ENCODE peak calls at places on chromosomes 5 and 9, in four cellular contexts. One of them, this sample, is unnamed.

GRCh38 chr9:109812818-109813281 is 32.9 kb downstream of the PALM2AKAP2 start:
- DNase-seq in AML-193: no peak
- DNase-seq in WTC11: no peak
- DNase-seq in dermis microvascular lymphatic vessel endothelial cell: no peak
- DNase-seq in this sample: no peak

GRCh38 chr5:176654856-176655255 is 7.6 kb downstream of the TSPAN17 start:
- DNase-seq in AML-193: no peak
- DNase-seq in dermis microvascular lymphatic vessel endothelial cell: no peak
- DNase-seq in WTC11: no peak
- DNase-seq in this sample: no peak

GRCh38 chr9:129383005-129383414 is 204.9 kb upstream of the IER5L start:
- DNase-seq in WTC11: no peak
- DNase-seq in dermis microvascular lymphatic vessel endothelial cell: no peak
- DNase-seq in AML-193: peak; percentile 11
- DNase-seq in this sample: peak; percentile 74

GRCh38 chr5:131282235-131282634 is 18.4 kb downstream of the CDC42SE2 start:
- DNase-seq in AML-193: no peak
- DNase-seq in WTC11: no peak
- DNase-seq in dermis microvascular lymphatic vessel endothelial cell: no peak
- DNase-seq in this sample: no peak

GRCh38 chr5:22889714-22890113 is 36.6 kb upstream of the CDH12 start:
- DNase-seq in WTC11: no peak
- DNase-seq in dermis microvascular lymphatic vessel endothelial cell: no peak
- DNase-seq in AML-193: peak; percentile 3
- DNase-seq in this sample: no peak

GRCh38 chr9:4734150-4734549 is 6.9 kb downstream of the AK3 start:
- DNase-seq in AML-193: no peak
- DNase-seq in WTC11: no peak
- DNase-seq in dermis microvascular lymphatic vessel endothelial cell: no peak
- DNase-seq in this sample: no peak

GRCh38 chr5:60055168-60055567 is 161.6 kb upstream of the PDE4D start:
- DNase-seq in dermis microvascular lymphatic vessel endothelial cell: no peak
- DNase-seq in WTC11: no peak
- DNase-seq in AML-193: no peak
- DNase-seq in this sample: no peak

GRCh38 chr9:6902423-6902822 is 144.7 kb downstream of the KDM4C start:
- DNase-seq in dermis microvascular lymphatic vessel endothelial cell: peak; percentile 31
- DNase-seq in WTC11: no peak
- DNase-seq in AML-193: no peak
- DNase-seq in this sample: no peak

GRCh38 chr5:57476743-57477142 is 5.9 kb downstream of the ACTBL2 start:
- DNase-seq in dermis microvascular lymphatic vessel endothelial cell: no peak
- DNase-seq in WTC11: no peak
- DNase-seq in AML-193: no peak
- DNase-seq in this sample: no peak

GRCh38 chr5:150464554-150465012 is 15.0 kb upstream of the RPS14 start:
- DNase-seq in WTC11: no peak
- DNase-seq in AML-193: no peak
- DNase-seq in dermis microvascular lymphatic vessel endothelial cell: peak; percentile 41
- DNase-seq in this sample: peak; percentile 59

GRCh38 chr9:114538241-114538640 is 33.0 kb upstream of the WHRN start:
- DNase-seq in dermis microvascular lymphatic vessel endothelial cell: peak; percentile 16
- DNase-seq in AML-193: no peak
- DNase-seq in WTC11: peak; percentile 46
- DNase-seq in this sample: peak; percentile 47

GRCh38 chr9:8514760-8515159 is 715.2 kb upstream of the DMAC1 start:
- DNase-seq in dermis microvascular lymphatic vessel endothelial cell: no peak
- DNase-seq in WTC11: no peak
- DNase-seq in AML-193: no peak
- DNase-seq in this sample: peak; percentile 22

GRCh38 chr9:108168451-108168850 is 678.9 kb upstream of the KLF4 start:
- DNase-seq in dermis microvascular lymphatic vessel endothelial cell: no peak
- DNase-seq in WTC11: no peak
- DNase-seq in AML-193: no peak
- DNase-seq in this sample: no peak

GRCh38 chr9:27094640-27095039 is 14.4 kb upstream of the TEK start:
- DNase-seq in AML-193: no peak
- DNase-seq in WTC11: no peak
- DNase-seq in dermis microvascular lymphatic vessel endothelial cell: peak; percentile 90
- DNase-seq in this sample: no peak

GRCh38 chr9:107711528-107711927 is 222.0 kb upstream of the KLF4 start:
- DNase-seq in AML-193: no peak
- DNase-seq in dermis microvascular lymphatic vessel endothelial cell: peak; percentile 79
- DNase-seq in WTC11: no peak
- DNase-seq in this sample: no peak

GRCh38 chr5:73388371-73388684 is 60.2 kb downstream of the FOXD1 start:
- DNase-seq in AML-193: no peak
- DNase-seq in WTC11: no peak
- DNase-seq in dermis microvascular lymphatic vessel endothelial cell: no peak
- DNase-seq in this sample: no peak

GRCh38 chr5:31853398-31854135 is 214.6 kb downstream of the PDZD2 start:
- DNase-seq in AML-193: no peak
- DNase-seq in WTC11: no peak
- DNase-seq in dermis microvascular lymphatic vessel endothelial cell: no peak
- DNase-seq in this sample: peak; percentile 28

GRCh38 chr9:20898885-20899554 is 132.4 kb downstream of the HACD4 start:
- DNase-seq in WTC11: no peak
- DNase-seq in AML-193: no peak
- DNase-seq in dermis microvascular lymphatic vessel endothelial cell: peak; percentile 69
- DNase-seq in this sample: no peak

GRCh38 chr5:169300468-169301385 is at the start of gene SLIT3:
- DNase-seq in AML-193: no peak
- DNase-seq in dermis microvascular lymphatic vessel endothelial cell: peak; percentile 38
- DNase-seq in WTC11: peak; percentile 75
- DNase-seq in this sample: peak; percentile 80

GRCh38 chr9:94675008-94675841 is 35.9 kb upstream of the FBP1 start:
- DNase-seq in AML-193: no peak
- DNase-seq in WTC11: no peak
- DNase-seq in dermis microvascular lymphatic vessel endothelial cell: peak; percentile 33
- DNase-seq in this sample: no peak

GRCh38 chr9:91100878-91101450 is 260.8 kb downstream of the AUH start:
- DNase-seq in WTC11: no peak
- DNase-seq in AML-193: no peak
- DNase-seq in dermis microvascular lymphatic vessel endothelial cell: peak; percentile 19
- DNase-seq in this sample: peak; percentile 39

GRCh38 chr5:372556-372910 is 51.0 kb downstream of the AHRR start:
- DNase-seq in WTC11: peak; percentile 13
- DNase-seq in AML-193: peak; percentile 10
- DNase-seq in dermis microvascular lymphatic vessel endothelial cell: no peak
- DNase-seq in this sample: peak; percentile 1

GRCh38 chr9:87798276-87798833 is 72.4 kb downstream of the CTSL start:
- DNase-seq in AML-193: no peak
- DNase-seq in dermis microvascular lymphatic vessel endothelial cell: no peak
- DNase-seq in WTC11: no peak
- DNase-seq in this sample: no peak

GRCh38 chr5:100904259-100904822 is 1.3 kb upstream of the ST8SIA4 start:
- DNase-seq in WTC11: no peak
- DNase-seq in AML-193: peak; percentile 35
- DNase-seq in dermis microvascular lymphatic vessel endothelial cell: no peak
- DNase-seq in this sample: peak; percentile 6

GRCh38 chr5:7331083-7331482 is 64.9 kb upstream of the ADCY2 start:
- DNase-seq in WTC11: peak; percentile 28
- DNase-seq in AML-193: no peak
- DNase-seq in dermis microvascular lymphatic vessel endothelial cell: no peak
- DNase-seq in this sample: no peak

GRCh38 chr5:137778772-137779564 is 24.8 kb upstream of the HNRNPA0 start:
- DNase-seq in WTC11: no peak
- DNase-seq in dermis microvascular lymphatic vessel endothelial cell: peak; percentile 45
- DNase-seq in AML-193: peak; percentile 31
- DNase-seq in this sample: no peak

GRCh38 chr5:149541893-149542292 is 9.3 kb downstream of the CSNK1A1 start:
- DNase-seq in WTC11: no peak
- DNase-seq in dermis microvascular lymphatic vessel endothelial cell: no peak
- DNase-seq in AML-193: no peak
- DNase-seq in this sample: no peak

GRCh38 chr5:172028167-172028566 is 21.7 kb upstream of the FBXW11 start:
- DNase-seq in WTC11: no peak
- DNase-seq in dermis microvascular lymphatic vessel endothelial cell: no peak
- DNase-seq in AML-193: no peak
- DNase-seq in this sample: no peak

GRCh38 chr9:125468646-125469045 is 207.0 kb downstream of the GAPVD1 start:
- DNase-seq in AML-193: no peak
- DNase-seq in WTC11: no peak
- DNase-seq in dermis microvascular lymphatic vessel endothelial cell: no peak
- DNase-seq in this sample: no peak

GRCh38 chr5:10607023-10607665 is 43.3 kb downstream of the ANKRD33B start:
- DNase-seq in AML-193: peak; percentile 93
- DNase-seq in dermis microvascular lymphatic vessel endothelial cell: peak; percentile 69
- DNase-seq in WTC11: peak; percentile 42
- DNase-seq in this sample: peak; percentile 51

GRCh38 chr9:129414377-129415021 is 206.4 kb downstream of the C9orf50 start:
- DNase-seq in WTC11: no peak
- DNase-seq in AML-193: no peak
- DNase-seq in dermis microvascular lymphatic vessel endothelial cell: peak; percentile 41
- DNase-seq in this sample: peak; percentile 78

GRCh38 chr5:123028222-123028621 is 8.3 kb downstream of the PPIC start:
- DNase-seq in AML-193: no peak
- DNase-seq in dermis microvascular lymphatic vessel endothelial cell: peak; percentile 54
- DNase-seq in WTC11: no peak
- DNase-seq in this sample: no peak

GRCh38 chr5:116532762-116533525 is 41.7 kb downstream of the SEMA6A start:
- DNase-seq in AML-193: no peak
- DNase-seq in WTC11: no peak
- DNase-seq in dermis microvascular lymphatic vessel endothelial cell: no peak
- DNase-seq in this sample: no peak

GRCh38 chr5:117182104-117182503 is 607.5 kb upstream of the SEMA6A start:
- DNase-seq in AML-193: no peak
- DNase-seq in dermis microvascular lymphatic vessel endothelial cell: no peak
- DNase-seq in WTC11: no peak
- DNase-seq in this sample: no peak

GRCh38 chr5:76952795-76953536 is at the start of gene CRHBP:
- DNase-seq in AML-193: no peak
- DNase-seq in dermis microvascular lymphatic vessel endothelial cell: no peak
- DNase-seq in WTC11: peak; percentile 37
- DNase-seq in this sample: peak; percentile 48

GRCh38 chr5:150469718-150470470 is 20.4 kb upstream of the RPS14 start:
- DNase-seq in dermis microvascular lymphatic vessel endothelial cell: peak; percentile 52
- DNase-seq in AML-193: no peak
- DNase-seq in WTC11: no peak
- DNase-seq in this sample: no peak

GRCh38 chr5:43007246-43007910 is 32.7 kb downstream of the ANXA2R start:
- DNase-seq in AML-193: peak; percentile 83
- DNase-seq in dermis microvascular lymphatic vessel endothelial cell: peak; percentile 87
- DNase-seq in WTC11: peak; percentile 80
- DNase-seq in this sample: peak; percentile 87

GRCh38 chr9:100317706-100318105 is 35.0 kb downstream of the TEX10 start:
- DNase-seq in AML-193: no peak
- DNase-seq in WTC11: no peak
- DNase-seq in dermis microvascular lymphatic vessel endothelial cell: no peak
- DNase-seq in this sample: no peak